ENCODE peak calls at places on chromosome 5, in five cellular contexts. Q, Y, X, P and L are unnamed samples.

GRCh38 chr5:142969624-142970439 is 199.7 kb downstream of the ARHGAP26 start:
- DNase-seq in Q (no peak), Y (no peak), X (no peak), P (no peak), L (no peak)

GRCh38 chr5:91357806-91358205 is 25.3 kb downstream of the ARRDC3 start:
- DNase-seq in Q (no peak), Y (no peak), X (no peak), P (no peak), L (no peak)

GRCh38 chr5:159099049-159099760 is 511 bp downstream of the EBF1 start:
- DNase-seq in Q (peak; percentile 39), Y (peak; percentile 90), X (peak; percentile 58), P (no peak), L (no peak)

GRCh38 chr5:171433952-171434676 is 14.7 kb downstream of the FGF18 start:
- DNase-seq in Q (no peak), Y (no peak), X (no peak), P (no peak), L (no peak)

GRCh38 chr5:39605966-39606591 is 181.3 kb upstream of the DAB2 start:
- DNase-seq in Q (no peak), Y (no peak), X (no peak), P (no peak), L (no peak)

GRCh38 chr5:133738271-133738670 is 125.9 kb upstream of the FSTL4 start:
- DNase-seq in Q (no peak), Y (no peak), X (no peak), P (no peak), L (no peak)

GRCh38 chr5:68630354-68630753 is 414.8 kb downstream of the PIK3R1 start:
- DNase-seq in Q (no peak), Y (no peak), X (no peak), P (no peak), L (no peak)

GRCh38 chr5:98309785-98310566 is 463.5 kb upstream of the RGMB start:
- DNase-seq in Q (no peak), Y (no peak), X (no peak), P (no peak), L (peak; percentile 10)

GRCh38 chr5:129767927-129768380 is 20.1 kb downstream of the MINAR2 start:
- DNase-seq in Q (peak; percentile 60), Y (peak; percentile 83), X (peak; percentile 71), P (peak; percentile 64), L (peak; percentile 52)

GRCh38 chr5:31186672-31187267 is 6.7 kb upstream of the CDH6 start:
- DNase-seq in Q (no peak), Y (peak; percentile 40), X (no peak), P (no peak), L (no peak)

GRCh38 chr5:102579379-102579778 is 80.6 kb upstream of the SLCO6A1 start:
- DNase-seq in Q (no peak), Y (no peak), X (no peak), P (no peak), L (no peak)

GRCh38 chr5:102578362-102578761 is 79.6 kb upstream of the SLCO6A1 start:
- DNase-seq in Q (no peak), Y (no peak), X (no peak), P (no peak), L (no peak)

GRCh38 chr5:102581011-102581410 is 82.2 kb upstream of the SLCO6A1 start:
- DNase-seq in Q (no peak), Y (no peak), X (no peak), P (no peak), L (no peak)

GRCh38 chr5:102582706-102583105 is 83.9 kb upstream of the SLCO6A1 start:
- DNase-seq in Q (no peak), Y (no peak), X (no peak), P (no peak), L (no peak)

GRCh38 chr5:102583663-102584062 is 84.9 kb upstream of the SLCO6A1 start:
- DNase-seq in Q (no peak), Y (peak; percentile 8), X (no peak), P (no peak), L (no peak)
- TF ChIP-seq CTCF in Q (peak; percentile 19), Y (peak; percentile 76), X (peak; percentile 40), P (no peak), L (no peak)

GRCh38 chr5:62742214-62742613 is 163.6 kb downstream of the LRRC70 start:
- DNase-seq in Q (no peak), Y (no peak), X (no peak), P (no peak), L (no peak)
- H3K4me3 ChIP-seq in Q (no peak overlapping the region), Y (no peak overlapping the region), X (no peak overlapping the region), P (no peak overlapping the region), L (no peak overlapping the region)

GRCh38 chr5:131514316-131515275 is 120.4 kb downstream of the RAPGEF6 start:
- DNase-seq in Q (no peak), Y (no peak), X (peak; percentile 46), P (no peak), L (no peak)
- TF ChIP-seq CTCF in Q (no peak), Y (no peak), X (peak; percentile 52), P (no peak), L (no peak)

GRCh38 chr5:124057161-124057814 is 545.3 kb downstream of the CSNK1G3 start:
- DNase-seq in Q (no peak), Y (peak; percentile 80), X (no peak), P (peak; percentile 62), L (no peak)
- H3K4me3 ChIP-seq in Q (no peak overlapping the region), Y (peak overlapping the region; percentile 58), X (peak overlapping the region; percentile 30), P (peak overlapping the region; percentile 19), L (peak overlapping the region; percentile 13)

GRCh38 chr5:473344-474192 is 30.6 kb downstream of the EXOC3 start:
- DNase-seq in Q (no peak), Y (no peak), X (peak; percentile 47), P (peak; percentile 37), L (no peak)

GRCh38 chr5:472076-472655 is 29.2 kb downstream of the EXOC3 start:
- DNase-seq in Q (peak; percentile 47), Y (no peak), X (peak; percentile 20), P (peak; percentile 45), L (no peak)

GRCh38 chr5:470961-471749 is 28.2 kb downstream of the EXOC3 start:
- DNase-seq in Q (no peak), Y (no peak), X (no peak), P (no peak), L (no peak)

GRCh38 chr5:471750-472058 is 28.7 kb downstream of the EXOC3 start:
- DNase-seq in Q (no peak), Y (peak; percentile 14), X (no peak), P (no peak), L (no peak)

DNA sequence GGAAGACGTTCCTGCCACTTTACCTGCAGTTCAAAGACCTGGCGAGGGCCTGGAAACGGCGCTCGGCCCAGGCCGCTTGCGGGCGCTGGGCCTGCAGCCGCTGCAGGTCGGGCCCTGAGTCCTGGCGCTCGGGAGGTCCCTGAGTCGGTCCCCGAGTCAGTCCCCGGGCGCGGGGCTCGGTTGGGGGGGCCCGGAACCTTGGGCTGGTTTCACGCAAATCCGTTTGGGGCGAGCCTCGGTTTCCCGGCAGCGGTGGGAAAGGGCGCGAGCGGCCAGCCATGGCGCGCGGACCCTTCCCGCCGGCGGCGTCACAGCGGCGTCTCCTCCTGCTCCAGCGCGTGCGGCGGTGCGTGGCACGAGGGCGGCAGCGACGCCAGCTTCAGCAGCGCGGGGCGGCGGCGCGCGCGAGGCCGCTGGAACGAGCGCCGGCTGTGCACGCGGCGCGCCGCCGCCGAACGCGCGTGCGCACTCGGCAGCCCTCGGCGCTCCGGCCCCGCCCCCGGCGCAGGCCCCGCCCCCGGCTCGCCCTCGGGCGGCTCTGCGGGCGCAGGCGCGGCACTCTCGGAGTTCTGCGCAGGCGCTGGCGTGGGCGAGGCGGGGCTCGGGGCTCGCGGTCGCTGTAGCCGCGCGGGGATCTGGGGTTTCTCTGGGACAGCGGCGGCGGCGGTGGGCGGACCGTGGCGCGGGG is 29.8 kb downstream of the EXOC3 start:
- DNase-seq in Q (peak; percentile 91), Y (peak; percentile 91), X (peak; percentile 88), P (peak; percentile 85), L (peak; percentile 50)
- TF ChIP-seq CTCF in Q (no peak), Y (no peak), X (no peak), P (no peak), L (no peak)

GRCh38 chr5:2917524-2917923 is 166.0 kb upstream of the IRX2 start:
- DNase-seq in Q (no peak), Y (no peak), X (no peak), P (no peak), L (no peak)

GRCh38 chr5:2921176-2921575 is 169.7 kb upstream of the IRX2 start:
- DNase-seq in Q (no peak), Y (no peak), X (no peak), P (no peak), L (no peak)

GRCh38 chr5:2920312-2920711 is 168.8 kb upstream of the IRX2 start:
- DNase-seq in Q (no peak), Y (no peak), X (no peak), P (no peak), L (no peak)

GRCh38 chr5:2921651-2922050 is 170.2 kb upstream of the IRX2 start:
- DNase-seq in Q (no peak), Y (no peak), X (no peak), P (no peak), L (no peak)

DNA sequence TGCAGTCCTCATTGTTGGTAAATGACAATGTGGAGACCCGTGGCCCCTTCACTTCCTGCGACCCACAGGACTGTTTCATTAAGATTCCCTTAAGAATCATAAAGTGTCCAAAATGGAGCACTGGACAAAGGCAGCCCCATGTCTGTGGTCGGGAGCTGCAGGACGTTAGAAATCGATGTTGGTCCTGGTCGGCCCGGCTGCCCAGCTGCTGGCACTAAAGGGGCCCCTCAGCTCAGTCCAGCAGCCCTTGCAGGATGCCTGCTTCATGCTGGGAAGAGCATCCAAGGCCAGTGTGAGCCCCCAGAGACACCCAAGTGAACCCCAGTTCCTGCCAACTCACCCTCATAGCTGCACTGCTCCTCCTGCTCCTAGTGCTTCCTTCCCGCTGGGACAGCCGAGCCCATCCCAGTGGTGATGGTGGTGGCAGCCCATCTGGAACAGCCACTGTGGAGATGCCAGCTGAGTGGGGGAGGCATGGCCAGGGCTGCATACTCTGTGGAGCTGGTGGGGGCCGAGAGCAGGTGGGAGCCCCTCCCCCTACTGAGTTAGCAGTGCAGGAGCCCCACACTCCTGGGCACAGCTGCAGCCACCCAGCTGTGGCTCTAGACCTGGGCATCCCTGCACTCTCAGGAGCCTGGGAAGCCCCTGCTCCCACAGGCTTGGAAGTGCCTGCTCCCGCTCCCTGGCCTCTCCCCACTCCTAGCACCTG is 168.0 kb upstream of the IRX2 start:
- DNase-seq in Q (no peak), Y (no peak), X (no peak), P (no peak), L (no peak)
- H3K4me3 ChIP-seq in Q (no peak overlapping the region), Y (no peak overlapping the region), X (no peak overlapping the region), P (no peak overlapping the region), L (no peak overlapping the region)

DNA sequence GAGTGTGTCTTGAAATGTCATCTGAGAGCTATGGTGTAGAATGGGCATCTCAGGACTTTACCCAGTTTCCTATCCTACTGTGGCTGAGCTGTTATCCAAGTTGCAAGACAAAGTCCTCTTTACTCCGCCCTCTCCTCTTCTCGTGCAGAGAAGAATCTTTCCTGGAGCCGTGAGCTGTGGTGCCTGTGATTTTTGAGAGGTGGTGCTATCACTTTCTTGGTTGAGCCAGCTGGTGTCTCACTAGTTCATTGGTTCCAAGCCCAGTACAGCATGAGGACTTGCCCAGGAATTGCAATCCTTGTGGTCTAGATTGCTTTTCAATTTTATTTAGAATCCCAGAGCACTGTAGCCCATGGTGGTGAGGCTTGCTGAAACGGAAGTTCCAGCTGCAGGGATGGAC is 2300.3 kb downstream of the MAT2B start:
- DNase-seq in Q (no peak), Y (no peak), X (no peak), P (no peak), L (no peak)
- TF ChIP-seq CTCF in Q (no peak), Y (no peak), X (peak; percentile 13), P (no peak), L (no peak)